ENCODE peak calls at places on chromosomes 11 and 22, in eight cellular contexts. One of them, this sample, is unnamed.

GRCh38 chr22:48704335-48704734 is 1123.3 kb downstream of the BRD1 start:
- DNase-seq in left ventricle myocardium inferior: peak; percentile 5
- DNase-seq in fibroblast of lung: no peak
- DNase-seq in CD4-positive, alpha-beta T cell: no peak
- DNase-seq in CD8-positive, alpha-beta T cell: no peak
- DNase-seq in kidney: peak; percentile 35
- DNase-seq in right lobe of liver: peak; percentile 26
- DNase-seq in CD4-positive, alpha-beta memory T cell: no peak
- DNase-seq in this sample: no peak

GRCh38 chr11:125140251-125140650 is 24.3 kb upstream of the PKNOX2 start:
- DNase-seq in CD4-positive, alpha-beta T cell: no peak
- DNase-seq in left ventricle myocardium inferior: no peak
- DNase-seq in fibroblast of lung: no peak
- DNase-seq in CD8-positive, alpha-beta T cell: no peak
- DNase-seq in CD4-positive, alpha-beta memory T cell: no peak
- DNase-seq in kidney: no peak
- DNase-seq in right lobe of liver: no peak
- DNase-seq in this sample: no peak

GRCh38 chr22:49838771-49839717 is 11.4 kb upstream of the BRD1 start:
- DNase-seq in CD8-positive, alpha-beta T cell: peak; percentile 87
- DNase-seq in CD4-positive, alpha-beta T cell: peak; percentile 83
- DNase-seq in left ventricle myocardium inferior: no peak
- DNase-seq in CD4-positive, alpha-beta memory T cell: peak; percentile 98
- DNase-seq in kidney: peak; percentile 76
- DNase-seq in fibroblast of lung: no peak
- DNase-seq in right lobe of liver: no peak
- DNase-seq in this sample: no peak

GRCh38 chr11:130964393-130964792 is 48.1 kb upstream of the SNX19 start:
- DNase-seq in left ventricle myocardium inferior: no peak
- DNase-seq in CD8-positive, alpha-beta T cell: no peak
- DNase-seq in right lobe of liver: no peak
- DNase-seq in CD4-positive, alpha-beta T cell: no peak
- DNase-seq in fibroblast of lung: no peak
- DNase-seq in CD4-positive, alpha-beta memory T cell: no peak
- DNase-seq in kidney: peak; percentile 29
- DNase-seq in this sample: no peak

GRCh38 chr22:26471522-26471921 is 12.1 kb downstream of the HPS4 start:
- DNase-seq in kidney: no peak
- DNase-seq in fibroblast of lung: peak; percentile 29
- DNase-seq in CD4-positive, alpha-beta T cell: no peak
- DNase-seq in right lobe of liver: no peak
- DNase-seq in left ventricle myocardium inferior: no peak
- DNase-seq in CD8-positive, alpha-beta T cell: no peak
- DNase-seq in CD4-positive, alpha-beta memory T cell: no peak
- DNase-seq in this sample: no peak

GRCh38 chr11:952406-953385 is 27.0 kb downstream of the AP2A2 start:
- DNase-seq in CD8-positive, alpha-beta T cell: no peak
- DNase-seq in kidney: peak; percentile 73
- DNase-seq in left ventricle myocardium inferior: no peak
- DNase-seq in fibroblast of lung: peak; percentile 21
- DNase-seq in CD4-positive, alpha-beta T cell: no peak
- DNase-seq in right lobe of liver: peak; percentile 84
- DNase-seq in CD4-positive, alpha-beta memory T cell: no peak
- DNase-seq in this sample: no peak

GRCh38 chr11:99671808-99672409 is 651.2 kb downstream of the CNTN5 start:
- DNase-seq in right lobe of liver: no peak
- DNase-seq in left ventricle myocardium inferior: no peak
- DNase-seq in CD4-positive, alpha-beta T cell: no peak
- DNase-seq in fibroblast of lung: no peak
- DNase-seq in kidney: no peak
- DNase-seq in CD8-positive, alpha-beta T cell: no peak
- DNase-seq in CD4-positive, alpha-beta memory T cell: no peak
- DNase-seq in this sample: no peak

GRCh38 chr22:20268350-20269012 is 363 bp upstream of the RTN4R start:
- DNase-seq in left ventricle myocardium inferior: peak; percentile 56
- DNase-seq in CD4-positive, alpha-beta memory T cell: peak; percentile 38
- DNase-seq in fibroblast of lung: peak; percentile 26
- DNase-seq in right lobe of liver: peak; percentile 73
- DNase-seq in CD4-positive, alpha-beta T cell: peak; percentile 65
- DNase-seq in CD8-positive, alpha-beta T cell: peak; percentile 77
- DNase-seq in kidney: no peak
- DNase-seq in this sample: no peak

GRCh38 chr11:2536440-2536989 is 91.7 kb downstream of the KCNQ1 start:
- DNase-seq in CD4-positive, alpha-beta T cell: no peak
- DNase-seq in right lobe of liver: peak; percentile 37
- DNase-seq in left ventricle myocardium inferior: no peak
- DNase-seq in CD4-positive, alpha-beta memory T cell: no peak
- DNase-seq in CD8-positive, alpha-beta T cell: no peak
- DNase-seq in kidney: peak; percentile 54
- DNase-seq in fibroblast of lung: no peak
- DNase-seq in this sample: no peak

GRCh38 chr22:26709617-26710390 is 52.4 kb downstream of the MIAT start:
- DNase-seq in CD4-positive, alpha-beta memory T cell: no peak
- DNase-seq in right lobe of liver: no peak
- DNase-seq in CD4-positive, alpha-beta T cell: no peak
- DNase-seq in kidney: no peak
- DNase-seq in fibroblast of lung: peak; percentile 69
- DNase-seq in CD8-positive, alpha-beta T cell: no peak
- DNase-seq in left ventricle myocardium inferior: no peak
- DNase-seq in this sample: no peak

GRCh38 chr11:108097179-108097578 is 24.2 kb upstream of the ACAT1 start:
- DNase-seq in right lobe of liver: no peak
- DNase-seq in CD4-positive, alpha-beta T cell: no peak
- DNase-seq in kidney: no peak
- DNase-seq in fibroblast of lung: no peak
- DNase-seq in CD4-positive, alpha-beta memory T cell: no peak
- DNase-seq in CD8-positive, alpha-beta T cell: no peak
- DNase-seq in left ventricle myocardium inferior: no peak
- DNase-seq in this sample: no peak

GRCh38 chr11:129252621-129253020 is 60.5 kb upstream of the ARHGAP32 start:
- DNase-seq in right lobe of liver: no peak
- DNase-seq in fibroblast of lung: no peak
- DNase-seq in CD4-positive, alpha-beta T cell: no peak
- DNase-seq in left ventricle myocardium inferior: no peak
- DNase-seq in CD4-positive, alpha-beta memory T cell: no peak
- DNase-seq in CD8-positive, alpha-beta T cell: no peak
- DNase-seq in kidney: no peak
- DNase-seq in this sample: peak; percentile 18

DNA sequence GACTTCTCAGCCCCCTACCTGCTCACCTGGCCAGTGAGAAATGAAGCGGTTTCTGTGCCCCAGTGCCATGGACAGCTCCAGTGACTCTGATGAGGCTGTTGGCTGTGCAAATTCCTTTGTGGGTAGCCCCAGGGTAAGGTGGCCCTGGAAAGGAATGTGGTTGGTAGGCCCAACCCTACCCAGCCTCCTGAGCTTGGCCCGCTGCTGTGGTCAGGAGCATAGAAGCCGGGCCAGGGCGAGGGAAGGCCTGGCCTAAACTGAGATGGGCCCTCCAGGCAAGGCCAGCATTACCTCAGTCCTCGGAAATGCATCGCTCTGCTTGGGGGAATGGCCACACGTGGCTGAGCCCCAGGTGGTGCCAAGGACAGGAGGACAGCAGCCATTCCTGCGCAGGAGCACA is 16.9 kb downstream of the DAGLA start:
- DNase-seq in CD4-positive, alpha-beta memory T cell: no peak
- DNase-seq in left ventricle myocardium inferior: no peak
- DNase-seq in fibroblast of lung: no peak
- DNase-seq in kidney: peak; percentile 91
- DNase-seq in CD4-positive, alpha-beta T cell: no peak
- DNase-seq in right lobe of liver: no peak
- DNase-seq in CD8-positive, alpha-beta T cell: no peak
- DNase-seq in this sample: no peak
- H3K27ac ChIP-seq in CD4-positive, alpha-beta memory T cell: peak overlapping the region; percentile 55
- H3K27ac ChIP-seq in left ventricle myocardium inferior: peak overlapping the region; percentile 92
- H3K27ac ChIP-seq in fibroblast of lung: no peak overlapping the region
- H3K27ac ChIP-seq in kidney: peak overlapping the region; percentile 51
- H3K27ac ChIP-seq in CD4-positive, alpha-beta T cell: peak overlapping the region; percentile 53
- H3K27ac ChIP-seq in right lobe of liver: no peak overlapping the region
- H3K27ac ChIP-seq in CD8-positive, alpha-beta T cell: no peak overlapping the region
- H3K27ac ChIP-seq in this sample: no peak overlapping the region

GRCh38 chr11:134398079-134398444 is 14.0 kb downstream of the B3GAT1 start:
- DNase-seq in CD8-positive, alpha-beta T cell: no peak
- DNase-seq in CD4-positive, alpha-beta T cell: no peak
- DNase-seq in right lobe of liver: peak; percentile 84
- DNase-seq in CD4-positive, alpha-beta memory T cell: no peak
- DNase-seq in fibroblast of lung: no peak
- DNase-seq in left ventricle myocardium inferior: no peak
- DNase-seq in kidney: no peak
- DNase-seq in this sample: no peak
- H3K27ac ChIP-seq in CD8-positive, alpha-beta T cell: no peak overlapping the region
- H3K27ac ChIP-seq in CD4-positive, alpha-beta T cell: no peak overlapping the region
- H3K27ac ChIP-seq in right lobe of liver: peak overlapping the region; percentile 40
- H3K27ac ChIP-seq in CD4-positive, alpha-beta memory T cell: no peak overlapping the region
- H3K27ac ChIP-seq in fibroblast of lung: no peak overlapping the region
- H3K27ac ChIP-seq in left ventricle myocardium inferior: no peak overlapping the region
- H3K27ac ChIP-seq in kidney: no peak overlapping the region
- H3K27ac ChIP-seq in this sample: no peak overlapping the region

DNA sequence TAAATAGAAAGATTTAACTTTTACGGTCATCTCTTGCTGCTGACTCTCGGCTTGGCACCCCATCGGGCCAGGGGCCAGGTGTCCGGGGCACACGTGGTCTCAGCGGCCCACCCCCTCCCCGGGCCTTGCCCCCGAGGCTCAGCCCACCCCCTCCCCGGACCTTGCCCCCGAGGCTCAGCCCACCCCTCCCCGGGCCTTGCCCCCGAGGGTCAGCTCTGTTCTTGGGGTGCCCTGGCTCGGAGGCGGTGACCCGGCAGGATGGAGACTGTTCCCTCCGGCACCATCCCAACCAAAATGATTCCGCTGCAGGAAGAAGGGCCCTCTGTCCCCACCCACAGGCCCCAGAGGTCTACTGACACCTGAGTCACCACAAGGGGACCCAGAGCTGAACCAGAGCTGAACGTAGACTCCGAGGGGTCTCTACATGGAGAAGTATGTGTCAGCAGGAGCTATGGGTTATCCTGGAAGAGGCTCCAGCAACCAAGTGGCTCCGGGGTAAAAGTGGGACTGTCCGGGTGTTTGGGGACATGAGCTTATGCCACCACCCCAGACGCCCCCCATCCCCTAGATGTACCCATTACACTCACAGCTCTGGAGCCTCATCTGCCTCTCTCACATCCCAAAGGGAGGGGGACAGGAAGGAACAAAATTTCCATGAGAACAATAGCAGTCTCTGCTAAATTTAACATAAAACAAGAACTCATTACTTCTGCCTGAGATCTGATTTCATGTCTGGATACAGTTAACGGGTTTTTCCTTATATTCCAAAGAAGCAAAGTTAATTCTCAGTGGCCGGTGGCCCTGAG is 38.4 kb downstream of the MACROD1 start:
- DNase-seq in CD4-positive, alpha-beta T cell: no peak
- DNase-seq in CD8-positive, alpha-beta T cell: no peak
- DNase-seq in right lobe of liver: no peak
- DNase-seq in fibroblast of lung: no peak
- DNase-seq in kidney: peak; percentile 63
- DNase-seq in left ventricle myocardium inferior: no peak
- DNase-seq in CD4-positive, alpha-beta memory T cell: no peak
- DNase-seq in this sample: no peak
- H3K27ac ChIP-seq in CD4-positive, alpha-beta T cell: no peak overlapping the region
- H3K27ac ChIP-seq in CD8-positive, alpha-beta T cell: no peak overlapping the region
- H3K27ac ChIP-seq in right lobe of liver: no peak overlapping the region
- H3K27ac ChIP-seq in fibroblast of lung: no peak overlapping the region
- H3K27ac ChIP-seq in kidney: no peak overlapping the region
- H3K27ac ChIP-seq in left ventricle myocardium inferior: no peak overlapping the region
- H3K27ac ChIP-seq in CD4-positive, alpha-beta memory T cell: no peak overlapping the region
- H3K27ac ChIP-seq in this sample: no peak overlapping the region

GRCh38 chr22:36422287-36423014 is 34.7 kb upstream of the MYH9 start:
- DNase-seq in right lobe of liver: no peak
- DNase-seq in fibroblast of lung: no peak
- DNase-seq in CD4-positive, alpha-beta T cell: no peak
- DNase-seq in kidney: no peak
- DNase-seq in CD8-positive, alpha-beta T cell: no peak
- DNase-seq in left ventricle myocardium inferior: no peak
- DNase-seq in CD4-positive, alpha-beta memory T cell: no peak
- DNase-seq in this sample: no peak

GRCh38 chr22:36425977-36426523 is 38.3 kb upstream of the MYH9 start:
- DNase-seq in CD4-positive, alpha-beta T cell: no peak
- DNase-seq in right lobe of liver: no peak
- DNase-seq in kidney: peak; percentile 91
- DNase-seq in left ventricle myocardium inferior: peak; percentile 73
- DNase-seq in CD4-positive, alpha-beta memory T cell: no peak
- DNase-seq in CD8-positive, alpha-beta T cell: no peak
- DNase-seq in fibroblast of lung: peak; percentile 59
- DNase-seq in this sample: no peak

GRCh38 chr22:36419912-36420882 is 32.4 kb upstream of the MYH9 start:
- DNase-seq in CD4-positive, alpha-beta T cell: no peak
- DNase-seq in fibroblast of lung: no peak
- DNase-seq in CD4-positive, alpha-beta memory T cell: no peak
- DNase-seq in CD8-positive, alpha-beta T cell: no peak
- DNase-seq in right lobe of liver: no peak
- DNase-seq in kidney: no peak
- DNase-seq in left ventricle myocardium inferior: no peak
- DNase-seq in this sample: no peak

GRCh38 chr22:36424901-36425579 is 37.3 kb upstream of the MYH9 start:
- DNase-seq in kidney: no peak
- DNase-seq in CD4-positive, alpha-beta T cell: no peak
- DNase-seq in right lobe of liver: no peak
- DNase-seq in fibroblast of lung: no peak
- DNase-seq in CD4-positive, alpha-beta memory T cell: no peak
- DNase-seq in CD8-positive, alpha-beta T cell: no peak
- DNase-seq in left ventricle myocardium inferior: no peak
- DNase-seq in this sample: no peak

DNA sequence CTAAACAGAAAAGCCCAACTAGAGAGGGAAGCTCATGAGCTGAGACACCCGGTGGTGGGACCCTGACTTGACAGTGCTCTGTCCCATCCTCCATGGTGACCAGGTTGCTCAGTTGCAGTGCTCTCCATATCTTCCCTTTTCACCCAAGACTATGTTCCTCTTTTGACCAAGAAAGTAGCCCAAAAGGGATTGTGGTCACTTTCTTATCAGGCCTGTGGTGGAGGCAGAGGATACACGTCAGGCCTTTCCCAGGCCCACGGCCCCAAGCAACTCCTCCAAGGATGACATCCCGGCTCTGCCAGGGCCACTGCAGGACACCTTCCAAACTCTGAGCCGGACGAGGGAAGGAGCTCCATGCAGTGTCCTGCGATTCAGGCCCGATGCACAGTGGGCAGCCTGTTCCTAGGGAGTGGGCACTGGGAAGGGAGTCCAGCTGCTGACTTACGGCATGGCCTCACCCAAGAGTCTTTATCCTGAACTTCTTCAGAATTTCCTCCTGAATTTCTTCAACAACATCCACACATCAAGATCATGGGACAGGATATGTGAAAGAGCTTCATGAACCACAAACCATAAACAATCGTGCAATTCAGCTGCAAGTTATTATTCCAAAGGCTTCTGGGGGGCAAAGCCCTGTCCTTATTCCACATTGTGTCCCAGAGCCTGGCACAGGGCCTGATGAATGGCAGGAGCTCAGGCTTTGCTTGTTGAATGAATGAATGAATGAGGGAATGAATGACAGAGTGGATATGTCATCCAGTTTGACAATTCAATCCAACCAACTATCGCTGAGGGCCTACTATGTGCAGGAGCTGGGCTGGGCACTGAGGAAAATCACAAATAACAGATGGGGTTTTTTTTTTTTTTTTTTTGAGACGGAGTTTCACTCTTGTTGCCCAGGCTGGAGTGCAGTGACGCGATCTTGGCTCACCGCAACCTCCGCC is 36.0 kb upstream of the MYH9 start:
- DNase-seq in CD4-positive, alpha-beta T cell: no peak
- DNase-seq in CD8-positive, alpha-beta T cell: no peak
- DNase-seq in fibroblast of lung: peak; percentile 78
- DNase-seq in kidney: no peak
- DNase-seq in CD4-positive, alpha-beta memory T cell: no peak
- DNase-seq in left ventricle myocardium inferior: no peak
- DNase-seq in right lobe of liver: no peak
- DNase-seq in this sample: no peak
- H3K27ac ChIP-seq in CD4-positive, alpha-beta T cell: no peak overlapping the region
- H3K27ac ChIP-seq in CD8-positive, alpha-beta T cell: no peak overlapping the region
- H3K27ac ChIP-seq in fibroblast of lung: peak overlapping the region; percentile 24
- H3K27ac ChIP-seq in kidney: no peak overlapping the region
- H3K27ac ChIP-seq in CD4-positive, alpha-beta memory T cell: no peak overlapping the region
- H3K27ac ChIP-seq in left ventricle myocardium inferior: peak overlapping the region; percentile 40
- H3K27ac ChIP-seq in right lobe of liver: no peak overlapping the region
- H3K27ac ChIP-seq in this sample: no peak overlapping the region

This sample was measured in iPS DF 6.9.